ENCODE peak calls at places on chromosome 14, in nine cellular contexts. One of them, this sample, is unnamed.

GRCh38 chr14:83779266-83779665 is 1750.7 kb upstream of the FLRT2 start:
- DNase-seq in glutamatergic neuron: no peak
- DNase-seq in MM.1S: no peak
- DNase-seq in H1: no peak
- DNase-seq in GM23338: no peak
- DNase-seq in cardiac fibroblast: peak
- DNase-seq in choroid plexus epithelial cell: peak
- DNase-seq in CD4-positive, alpha-beta T cell: no peak
- DNase-seq in right atrium auricular region: no peak
- DNase-seq in this sample: no peak

GRCh38 chr14:66575939-66576338 is 68.0 kb downstream of the GPHN start:
- DNase-seq in glutamatergic neuron: no peak
- DNase-seq in MM.1S: no peak
- DNase-seq in H1: no peak
- DNase-seq in GM23338: no peak
- DNase-seq in cardiac fibroblast: no peak
- DNase-seq in choroid plexus epithelial cell: no peak
- DNase-seq in CD4-positive, alpha-beta T cell: no peak
- DNase-seq in right atrium auricular region: no peak
- DNase-seq in this sample: no peak

GRCh38 chr14:102320033-102320660 is 601 bp downstream of the ZNF839 start:
- DNase-seq in glutamatergic neuron: peak
- DNase-seq in MM.1S: peak
- DNase-seq in H1: no peak
- DNase-seq in GM23338: peak
- DNase-seq in cardiac fibroblast: peak
- DNase-seq in choroid plexus epithelial cell: peak
- DNase-seq in CD4-positive, alpha-beta T cell: peak
- DNase-seq in right atrium auricular region: no peak
- DNase-seq in this sample: no peak

GRCh38 chr14:69580009-69580577 is 5.4 kb upstream of the CCDC177 start:
- DNase-seq in glutamatergic neuron: peak
- DNase-seq in MM.1S: peak
- DNase-seq in H1: peak
- DNase-seq in GM23338: peak
- DNase-seq in cardiac fibroblast: peak
- DNase-seq in choroid plexus epithelial cell: peak
- DNase-seq in CD4-positive, alpha-beta T cell: no peak
- DNase-seq in right atrium auricular region: peak
- DNase-seq in this sample: no peak

GRCh38 chr14:34935552-34935951 is 47.2 kb upstream of the SRP54 start:
- DNase-seq in glutamatergic neuron: no peak
- DNase-seq in MM.1S: no peak
- DNase-seq in H1: peak
- DNase-seq in GM23338: no peak
- DNase-seq in cardiac fibroblast: no peak
- DNase-seq in choroid plexus epithelial cell: no peak
- DNase-seq in CD4-positive, alpha-beta T cell: no peak
- DNase-seq in right atrium auricular region: no peak
- DNase-seq in this sample: no peak

GRCh38 chr14:72636871-72637270 is 257.0 kb downstream of the DPF3 start:
- DNase-seq in glutamatergic neuron: no peak
- DNase-seq in MM.1S: no peak
- DNase-seq in H1: no peak
- DNase-seq in GM23338: no peak
- DNase-seq in cardiac fibroblast: no peak
- DNase-seq in choroid plexus epithelial cell: no peak
- DNase-seq in CD4-positive, alpha-beta T cell: no peak
- DNase-seq in right atrium auricular region: no peak
- DNase-seq in this sample: no peak

GRCh38 chr14:32397871-32398640 is 69.0 kb downstream of the AKAP6 start:
- DNase-seq in glutamatergic neuron: no peak
- DNase-seq in MM.1S: no peak
- DNase-seq in H1: no peak
- DNase-seq in GM23338: no peak
- DNase-seq in cardiac fibroblast: peak
- DNase-seq in choroid plexus epithelial cell: peak
- DNase-seq in CD4-positive, alpha-beta T cell: no peak
- DNase-seq in right atrium auricular region: no peak
- DNase-seq in this sample: no peak

GRCh38 chr14:90495357-90496276 is 98.8 kb downstream of the CALM1 start:
- DNase-seq in glutamatergic neuron: no peak
- DNase-seq in MM.1S: peak
- DNase-seq in H1: peak
- DNase-seq in GM23338: peak
- DNase-seq in cardiac fibroblast: peak
- DNase-seq in choroid plexus epithelial cell: peak
- DNase-seq in CD4-positive, alpha-beta T cell: peak
- DNase-seq in right atrium auricular region: no peak
- DNase-seq in this sample: no peak

GRCh38 chr14:59317346-59317745 is 128.9 kb downstream of the DAAM1 start:
- DNase-seq in glutamatergic neuron: no peak
- DNase-seq in MM.1S: no peak
- DNase-seq in H1: no peak
- DNase-seq in GM23338: no peak
- DNase-seq in cardiac fibroblast: no peak
- DNase-seq in choroid plexus epithelial cell: no peak
- DNase-seq in CD4-positive, alpha-beta T cell: no peak
- DNase-seq in right atrium auricular region: no peak
- DNase-seq in this sample: no peak

GRCh38 chr14:59314953-59315599 is 126.6 kb downstream of the DAAM1 start:
- DNase-seq in glutamatergic neuron: no peak
- DNase-seq in MM.1S: no peak
- DNase-seq in H1: no peak
- DNase-seq in GM23338: no peak
- DNase-seq in cardiac fibroblast: no peak
- DNase-seq in choroid plexus epithelial cell: no peak
- DNase-seq in CD4-positive, alpha-beta T cell: no peak
- DNase-seq in right atrium auricular region: no peak
- DNase-seq in this sample: no peak

GRCh38 chr14:59311723-59312122 is 123.3 kb downstream of the DAAM1 start:
- DNase-seq in glutamatergic neuron: no peak
- DNase-seq in MM.1S: no peak
- DNase-seq in H1: no peak
- DNase-seq in GM23338: no peak
- DNase-seq in cardiac fibroblast: no peak
- DNase-seq in choroid plexus epithelial cell: no peak
- DNase-seq in CD4-positive, alpha-beta T cell: no peak
- DNase-seq in right atrium auricular region: no peak
- DNase-seq in this sample: no peak

GRCh38 chr14:59313063-59314018 is 124.9 kb downstream of the DAAM1 start:
- DNase-seq in glutamatergic neuron: no peak
- DNase-seq in MM.1S: peak
- DNase-seq in H1: no peak
- DNase-seq in GM23338: no peak
- DNase-seq in cardiac fibroblast: peak
- DNase-seq in choroid plexus epithelial cell: no peak
- DNase-seq in CD4-positive, alpha-beta T cell: no peak
- DNase-seq in right atrium auricular region: no peak
- DNase-seq in this sample: no peak

GRCh38 chr14:59314019-59314608 is 125.6 kb downstream of the DAAM1 start:
- DNase-seq in glutamatergic neuron: no peak
- DNase-seq in MM.1S: no peak
- DNase-seq in H1: no peak
- DNase-seq in GM23338: no peak
- DNase-seq in cardiac fibroblast: no peak
- DNase-seq in choroid plexus epithelial cell: no peak
- DNase-seq in CD4-positive, alpha-beta T cell: no peak
- DNase-seq in right atrium auricular region: no peak
- DNase-seq in this sample: no peak
- TF ChIP-seq CTCF in glutamatergic neuron: no peak
- TF ChIP-seq CTCF in MM.1S: no peak
- TF ChIP-seq CTCF in H1: no peak
- TF ChIP-seq CTCF in GM23338: no peak
- TF ChIP-seq CTCF in cardiac fibroblast: no peak
- TF ChIP-seq CTCF in choroid plexus epithelial cell: no peak
- TF ChIP-seq CTCF in CD4-positive, alpha-beta T cell: no peak
- TF ChIP-seq CTCF in right atrium auricular region: no peak
- TF ChIP-seq CTCF in this sample: no peak

DNA sequence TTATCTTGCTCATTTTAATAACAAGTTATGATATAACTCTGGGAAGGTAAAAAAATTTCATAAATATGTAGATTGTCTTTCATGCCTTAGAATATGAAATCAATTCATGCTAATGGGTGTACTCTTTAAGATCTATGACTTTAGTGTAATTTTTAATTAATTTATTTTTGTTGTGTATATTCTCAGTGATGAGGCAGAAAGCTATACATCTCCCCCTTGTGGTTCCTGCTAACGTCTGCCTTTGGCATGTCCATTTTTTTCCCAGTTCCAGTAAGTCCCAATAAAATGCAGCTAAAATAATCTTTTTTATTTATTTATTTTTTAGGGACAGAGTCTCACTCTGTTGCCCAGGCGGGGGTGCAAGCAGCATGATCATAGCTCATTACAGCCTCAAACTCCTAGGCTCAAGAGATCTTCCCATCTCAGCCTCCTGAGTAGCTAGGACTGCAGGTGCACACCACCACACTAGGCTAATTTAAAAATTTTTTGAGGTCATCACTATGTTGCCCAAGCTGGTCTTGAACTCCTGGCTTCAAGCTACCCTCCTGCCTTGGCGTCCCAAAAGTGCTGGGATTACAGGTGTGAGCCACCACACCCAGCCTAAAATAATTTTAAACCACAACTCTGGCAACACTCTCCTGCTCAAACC is 3.3 kb upstream of the CHURC1 start:
- DNase-seq in glutamatergic neuron: no peak
- DNase-seq in MM.1S: no peak
- DNase-seq in H1: no peak
- DNase-seq in GM23338: peak
- DNase-seq in cardiac fibroblast: peak
- DNase-seq in choroid plexus epithelial cell: peak
- DNase-seq in CD4-positive, alpha-beta T cell: no peak
- DNase-seq in right atrium auricular region: no peak
- DNase-seq in this sample: no peak
- TF ChIP-seq CTCF in glutamatergic neuron: peak
- TF ChIP-seq CTCF in MM.1S: peak
- TF ChIP-seq CTCF in H1: peak
- TF ChIP-seq CTCF in GM23338: peak
- TF ChIP-seq CTCF in cardiac fibroblast: peak
- TF ChIP-seq CTCF in choroid plexus epithelial cell: peak
- TF ChIP-seq CTCF in CD4-positive, alpha-beta T cell: peak
- TF ChIP-seq CTCF in right atrium auricular region: peak
- TF ChIP-seq CTCF in this sample: peak

DNA sequence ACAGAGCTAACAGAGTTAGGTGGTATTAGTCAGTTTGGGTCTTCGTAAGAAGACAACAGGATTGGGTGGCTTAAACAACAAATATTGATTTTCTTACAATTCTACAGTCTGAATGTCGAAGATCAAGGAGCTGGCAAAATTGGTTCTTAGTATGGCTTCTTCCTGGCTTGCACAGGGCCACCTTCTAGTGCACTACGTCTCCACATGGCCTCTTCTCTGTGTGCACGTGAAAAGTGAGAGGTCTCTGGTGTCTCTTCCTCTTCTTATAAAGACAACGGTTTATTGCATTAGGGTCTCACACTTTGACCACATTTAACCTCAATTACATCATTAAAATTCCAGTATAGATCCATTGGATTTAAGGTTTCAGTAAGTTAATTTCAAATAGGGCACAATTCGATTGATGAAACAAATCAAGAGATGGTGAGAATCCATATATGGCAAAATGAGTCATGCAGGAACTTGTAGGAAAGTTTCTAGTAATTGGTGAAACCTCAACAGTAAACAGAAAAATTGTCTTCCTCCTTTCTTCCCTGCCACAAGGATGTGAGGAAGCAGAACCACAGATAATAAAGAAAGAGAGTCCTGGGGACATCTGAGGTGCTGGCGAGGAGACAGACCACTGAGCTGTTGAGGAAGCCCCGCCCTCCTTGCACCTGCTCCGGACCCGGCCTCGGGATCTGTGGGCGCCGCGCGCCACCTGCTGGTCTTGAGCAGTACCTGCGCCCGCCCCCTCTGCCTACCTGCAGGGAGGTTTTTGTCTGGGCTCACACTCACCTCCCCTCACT is 846.7 kb downstream of the TMEM121 start:
- DNase-seq in glutamatergic neuron: no peak
- DNase-seq in MM.1S: peak
- DNase-seq in H1: peak
- DNase-seq in GM23338: peak
- DNase-seq in cardiac fibroblast: no peak
- DNase-seq in choroid plexus epithelial cell: no peak
- DNase-seq in CD4-positive, alpha-beta T cell: peak
- DNase-seq in right atrium auricular region: no peak
- DNase-seq in this sample: no peak
- TF ChIP-seq CTCF in glutamatergic neuron: no peak
- TF ChIP-seq CTCF in MM.1S: peak
- TF ChIP-seq CTCF in H1: peak
- TF ChIP-seq CTCF in GM23338: peak
- TF ChIP-seq CTCF in cardiac fibroblast: peak
- TF ChIP-seq CTCF in choroid plexus epithelial cell: peak
- TF ChIP-seq CTCF in CD4-positive, alpha-beta T cell: peak
- TF ChIP-seq CTCF in right atrium auricular region: peak
- TF ChIP-seq CTCF in this sample: peak

GRCh38 chr14:36556811-36557433 is 25.5 kb downstream of the NKX2-8 start:
- DNase-seq in glutamatergic neuron: peak
- DNase-seq in MM.1S: no peak
- DNase-seq in H1: peak
- DNase-seq in GM23338: peak
- DNase-seq in cardiac fibroblast: peak
- DNase-seq in choroid plexus epithelial cell: peak
- DNase-seq in CD4-positive, alpha-beta T cell: no peak
- DNase-seq in right atrium auricular region: no peak
- DNase-seq in this sample: no peak

GRCh38 chr14:36555998-36556743 is 26.2 kb downstream of the NKX2-8 start:
- DNase-seq in glutamatergic neuron: no peak
- DNase-seq in MM.1S: no peak
- DNase-seq in H1: no peak
- DNase-seq in GM23338: peak
- DNase-seq in cardiac fibroblast: no peak
- DNase-seq in choroid plexus epithelial cell: no peak
- DNase-seq in CD4-positive, alpha-beta T cell: no peak
- DNase-seq in right atrium auricular region: no peak
- DNase-seq in this sample: no peak

GRCh38 chr14:36550899-36551298 is 30.9 kb upstream of the NKX2-1 start:
- DNase-seq in glutamatergic neuron: no peak
- DNase-seq in MM.1S: no peak
- DNase-seq in H1: no peak
- DNase-seq in GM23338: no peak
- DNase-seq in cardiac fibroblast: no peak
- DNase-seq in choroid plexus epithelial cell: no peak
- DNase-seq in CD4-positive, alpha-beta T cell: no peak
- DNase-seq in right atrium auricular region: no peak
- DNase-seq in this sample: no peak

DNA sequence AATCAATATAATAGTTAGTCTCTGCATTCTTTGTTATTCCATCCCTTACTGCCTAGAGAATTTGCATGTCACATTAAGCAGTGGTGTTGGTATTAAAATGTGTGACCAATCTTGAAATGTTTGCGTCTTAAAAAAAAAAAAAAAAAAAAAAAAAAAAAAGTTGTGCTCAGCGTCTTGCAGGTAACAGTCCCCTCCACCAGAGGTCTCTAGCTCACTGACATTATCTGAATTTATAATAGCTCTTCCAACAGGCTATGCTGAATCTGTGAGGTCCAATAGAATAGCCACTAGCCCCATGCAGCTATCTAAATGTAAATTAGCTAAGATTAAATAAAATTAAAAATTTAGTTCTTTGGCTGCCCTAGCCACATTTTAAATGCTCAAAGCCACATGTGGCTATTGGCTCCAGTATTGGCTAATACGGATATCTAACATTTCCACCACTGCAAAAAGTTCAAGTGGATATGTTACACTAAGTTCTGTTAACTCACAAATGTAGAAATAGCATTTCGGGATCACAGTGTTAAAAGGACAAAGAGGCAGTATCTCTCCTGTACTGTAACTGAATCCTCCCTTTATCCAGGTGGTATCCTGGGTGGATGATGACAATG is 28.7 kb downstream of the NKX2-8 start:
- DNase-seq in glutamatergic neuron: no peak
- DNase-seq in MM.1S: peak
- DNase-seq in H1: no peak
- DNase-seq in GM23338: peak
- DNase-seq in cardiac fibroblast: peak
- DNase-seq in choroid plexus epithelial cell: peak
- DNase-seq in CD4-positive, alpha-beta T cell: no peak
- DNase-seq in right atrium auricular region: no peak
- DNase-seq in this sample: no peak
- TF ChIP-seq CTCF in glutamatergic neuron: peak
- TF ChIP-seq CTCF in MM.1S: peak
- TF ChIP-seq CTCF in H1: peak
- TF ChIP-seq CTCF in GM23338: peak
- TF ChIP-seq CTCF in cardiac fibroblast: peak
- TF ChIP-seq CTCF in choroid plexus epithelial cell: peak
- TF ChIP-seq CTCF in CD4-positive, alpha-beta T cell: peak
- TF ChIP-seq CTCF in right atrium auricular region: peak
- TF ChIP-seq CTCF in this sample: peak

This sample was measured in thoracic aorta.